ENCODE peak calls at places on chromosome 4, in four cellular contexts. One of them, this sample, is unnamed.
A peak's percentile ranks its signal among the peaks of the same experiment; 100 is the strongest.

GRCh38 chr4:113636877-113637276 is 124.7 kb downstream of the CAMK2D start:
- DNase-seq in anterior cingulate cortex: no peak
- DNase-seq in stimulated activated naive CD8-positive, alpha-beta T cell treated with anti-CD3 and anti-CD28 coated beads, Interleukin-15, Interleukin-2, amounts not matched to agents 100 U/mL and 50 U/mL, for 24 hours: peak; percentile 27
- DNase-seq in naive thymus-derived CD8-positive, alpha-beta T cell: peak; percentile 40
- DNase-seq in this sample: no peak

GRCh38 chr4:143399113-143399949 is 62.7 kb downstream of the GAB1 start:
- DNase-seq in naive thymus-derived CD8-positive, alpha-beta T cell: peak; percentile 28
- DNase-seq in stimulated activated naive CD8-positive, alpha-beta T cell treated with anti-CD3 and anti-CD28 coated beads, Interleukin-15, Interleukin-2, amounts not matched to agents 100 U/mL and 50 U/mL, for 24 hours: no peak
- DNase-seq in anterior cingulate cortex: no peak
- DNase-seq in this sample: no peak

GRCh38 chr4:80071643-80072606 is 1.1 kb downstream of the ANTXR2 start:
- DNase-seq in anterior cingulate cortex: no peak
- DNase-seq in naive thymus-derived CD8-positive, alpha-beta T cell: peak; percentile 50
- DNase-seq in stimulated activated naive CD8-positive, alpha-beta T cell treated with anti-CD3 and anti-CD28 coated beads, Interleukin-15, Interleukin-2, amounts not matched to agents 100 U/mL and 50 U/mL, for 24 hours: peak; percentile 69
- DNase-seq in this sample: peak; percentile 58

GRCh38 chr4:681736-682451 is 7.1 kb downstream of the SLC49A3 start:
- DNase-seq in anterior cingulate cortex: no peak
- DNase-seq in naive thymus-derived CD8-positive, alpha-beta T cell: peak; percentile 42
- DNase-seq in stimulated activated naive CD8-positive, alpha-beta T cell treated with anti-CD3 and anti-CD28 coated beads, Interleukin-15, Interleukin-2, amounts not matched to agents 100 U/mL and 50 U/mL, for 24 hours: no peak
- DNase-seq in this sample: no peak

GRCh38 chr4:100189820-100190642 is at the start of gene DDIT4L:
- DNase-seq in stimulated activated naive CD8-positive, alpha-beta T cell treated with anti-CD3 and anti-CD28 coated beads, Interleukin-15, Interleukin-2, amounts not matched to agents 100 U/mL and 50 U/mL, for 24 hours: peak; percentile 17
- DNase-seq in anterior cingulate cortex: no peak
- DNase-seq in naive thymus-derived CD8-positive, alpha-beta T cell: peak; percentile 11
- DNase-seq in this sample: peak; percentile 16

GRCh38 chr4:952881-953573 is 20.3 kb downstream of the DGKQ start:
- DNase-seq in anterior cingulate cortex: no peak
- DNase-seq in stimulated activated naive CD8-positive, alpha-beta T cell treated with anti-CD3 and anti-CD28 coated beads, Interleukin-15, Interleukin-2, amounts not matched to agents 100 U/mL and 50 U/mL, for 24 hours: no peak
- DNase-seq in naive thymus-derived CD8-positive, alpha-beta T cell: no peak
- DNase-seq in this sample: no peak

GRCh38 chr4:10096201-10096975 is 20.2 kb downstream of the WDR1 start:
- DNase-seq in stimulated activated naive CD8-positive, alpha-beta T cell treated with anti-CD3 and anti-CD28 coated beads, Interleukin-15, Interleukin-2, amounts not matched to agents 100 U/mL and 50 U/mL, for 24 hours: peak; percentile 86
- DNase-seq in anterior cingulate cortex: no peak
- DNase-seq in naive thymus-derived CD8-positive, alpha-beta T cell: peak; percentile 68
- DNase-seq in this sample: peak; percentile 57

GRCh38 chr4:189823611-189824010 is 117.1 kb upstream of the FRG1 start:
- DNase-seq in anterior cingulate cortex: peak; percentile 81
- DNase-seq in naive thymus-derived CD8-positive, alpha-beta T cell: no peak
- DNase-seq in stimulated activated naive CD8-positive, alpha-beta T cell treated with anti-CD3 and anti-CD28 coated beads, Interleukin-15, Interleukin-2, amounts not matched to agents 100 U/mL and 50 U/mL, for 24 hours: no peak
- DNase-seq in this sample: peak; percentile 31

GRCh38 chr4:183602444-183603102 is 56.4 kb downstream of the RWDD4 start:
- DNase-seq in anterior cingulate cortex: no peak
- DNase-seq in naive thymus-derived CD8-positive, alpha-beta T cell: no peak
- DNase-seq in stimulated activated naive CD8-positive, alpha-beta T cell treated with anti-CD3 and anti-CD28 coated beads, Interleukin-15, Interleukin-2, amounts not matched to agents 100 U/mL and 50 U/mL, for 24 hours: no peak
- DNase-seq in this sample: no peak

GRCh38 chr4:26074672-26075071 is 160.7 kb downstream of the SMIM20 start:
- DNase-seq in stimulated activated naive CD8-positive, alpha-beta T cell treated with anti-CD3 and anti-CD28 coated beads, Interleukin-15, Interleukin-2, amounts not matched to agents 100 U/mL and 50 U/mL, for 24 hours: peak; percentile 69
- DNase-seq in anterior cingulate cortex: no peak
- DNase-seq in naive thymus-derived CD8-positive, alpha-beta T cell: no peak
- DNase-seq in this sample: no peak

GRCh38 chr4:122480023-122480422 is 23.5 kb upstream of the IL2 start:
- DNase-seq in anterior cingulate cortex: no peak
- DNase-seq in naive thymus-derived CD8-positive, alpha-beta T cell: no peak
- DNase-seq in stimulated activated naive CD8-positive, alpha-beta T cell treated with anti-CD3 and anti-CD28 coated beads, Interleukin-15, Interleukin-2, amounts not matched to agents 100 U/mL and 50 U/mL, for 24 hours: no peak
- DNase-seq in this sample: no peak

This sample was measured in C1 segment of cervical spinal cord.